ENCODE peak calls at places on chromosomes 2 and 18, in five cellular contexts. Y, O, F, U and E are unnamed samples.

GRCh38 chr2:26818972-26819371 is 29.0 kb upstream of the DPYSL5 start:
- DNase-seq in Y (no peak), O (no peak), F (no peak), U (no peak), E (no peak)

GRCh38 chr2:99670768-99671734 is 181.2 kb upstream of the REV1 start:
- DNase-seq in Y (no peak), O (no peak), F (no peak), U (no peak), E (no peak)

GRCh38 chr2:130823886-130824491 is 12.7 kb upstream of the ARHGEF4 start:
- DNase-seq in Y (peak), O (no peak), F (no peak), U (no peak), E (no peak)

GRCh38 chr2:18836436-18836835 is 247.1 kb upstream of the NT5C1B start:
- DNase-seq in Y (no peak), O (no peak), F (no peak), U (peak), E (no peak)

GRCh38 chr18:29164993-29165599 is 988.2 kb upstream of the CDH2 start:
- DNase-seq in Y (no peak), O (no peak), F (peak), U (peak), E (no peak)

GRCh38 chr2:100817388-100817985 is 2.5 kb upstream of the NPAS2 start:
- DNase-seq in Y (no peak), O (no peak), F (no peak), U (no peak), E (no peak)

GRCh38 chr18:70659026-70659726 is 370.3 kb downstream of the SOCS6 start:
- DNase-seq in Y (no peak), O (no peak), F (no peak), U (no peak), E (no peak)

GRCh38 chr2:10495988-10496313 is 47.8 kb upstream of the ODC1 start:
- DNase-seq in Y (no peak), O (no peak), F (no peak), U (no peak), E (no peak)

GRCh38 chr2:235614176-235614860 is 120.5 kb downstream of the AGAP1 start:
- DNase-seq in Y (no peak), O (no peak), F (no peak), U (no peak), E (no peak)

GRCh38 chr18:10230072-10230471 is 224.4 kb upstream of the APCDD1 start:
- DNase-seq in Y (no peak), O (peak), F (peak), U (peak), E (no peak)

GRCh38 chr2:48362515-48362914 is 167.4 kb upstream of the STON1 start:
- DNase-seq in Y (no peak), O (no peak), F (no peak), U (no peak), E (no peak)

GRCh38 chr2:204691911-204692510 is 146.7 kb downstream of the PARD3B start:
- DNase-seq in Y (no peak), O (peak), F (peak), U (peak), E (peak)

GRCh38 chr2:168997113-168997512 is 34.0 kb downstream of the ABCB11 start:
- DNase-seq in Y (no peak), O (no peak), F (no peak), U (no peak), E (no peak)

GRCh38 chr2:64463784-64464183 is 9.8 kb downstream of the LGALSL start:
- DNase-seq in Y (no peak), O (no peak), F (no peak), U (no peak), E (no peak)

GRCh38 chr2:197159681-197160211 is 150.8 kb downstream of the ANKRD44 start:
- DNase-seq in Y (no peak), O (no peak), F (peak), U (peak), E (no peak)

GRCh38 chr2:64203131-64204005 is 59.1 kb upstream of the PELI1 start:
- DNase-seq in Y (no peak), O (no peak), F (no peak), U (no peak), E (no peak)

GRCh38 chr2:110167326-110167955 is 37.4 kb downstream of the NPHP1 start:
- DNase-seq in Y (no peak), O (peak), F (no peak), U (no peak), E (no peak)
- H3K4me2 ChIP-seq in Y (no peak), O (peak), F (no peak), U (no peak), E (no peak)

GRCh38 chr2:177030391-177031000 is 182.1 kb upstream of the HNRNPA3 start:
- DNase-seq in Y (no peak), O (no peak), F (no peak), U (no peak), E (no peak)

GRCh38 chr2:177028296-177028695 is 184.3 kb upstream of the HNRNPA3 start:
- DNase-seq in Y (no peak), O (no peak), F (no peak), U (no peak), E (no peak)

GRCh38 chr2:177029501-177029900 is 183.1 kb upstream of the HNRNPA3 start:
- DNase-seq in Y (no peak), O (no peak), F (peak), U (no peak), E (no peak)

GRCh38 chr2:177029075-177029474 is 183.5 kb upstream of the HNRNPA3 start:
- DNase-seq in Y (no peak), O (no peak), F (no peak), U (no peak), E (no peak)

DNA sequence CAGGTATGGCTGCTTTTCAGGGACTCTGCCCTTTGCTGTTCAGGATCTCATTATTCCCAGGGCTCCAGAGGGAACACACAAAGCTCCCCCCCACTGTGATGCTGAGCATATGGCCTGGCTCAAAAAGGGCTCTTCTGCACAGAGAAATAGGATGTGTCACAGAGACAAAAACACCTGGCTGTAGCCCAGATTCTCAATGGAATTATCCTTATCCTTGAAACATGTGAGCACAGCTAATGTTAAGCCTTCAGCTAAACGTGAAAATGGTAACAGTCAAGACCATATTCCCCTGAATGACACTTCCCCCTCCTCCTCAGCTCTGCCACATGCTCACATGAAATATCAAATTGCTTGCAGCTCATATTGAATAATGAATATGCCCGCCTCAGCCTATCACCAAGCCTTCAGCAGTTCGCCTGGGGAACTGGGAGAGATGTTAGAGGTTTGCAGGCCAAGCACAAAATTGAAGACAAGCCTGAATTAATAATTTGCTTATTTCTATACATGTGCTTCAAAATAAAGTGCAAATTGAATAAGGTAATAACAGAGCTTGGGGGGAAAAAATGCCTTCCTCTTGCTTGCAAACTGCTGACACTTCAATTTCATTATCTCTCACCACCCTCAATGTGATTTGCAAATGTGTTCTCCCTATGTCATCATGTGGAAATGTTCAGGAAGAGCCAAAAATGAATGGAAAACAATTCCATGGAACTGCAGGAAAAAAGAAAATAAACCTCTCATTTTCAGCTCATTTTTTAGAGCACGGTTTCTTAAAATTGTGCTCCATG is 181.0 kb upstream of the HNRNPA3 start:
- DNase-seq in Y (no peak), O (no peak), F (no peak), U (no peak), E (no peak)
- TF ChIP-seq SIN3A in Y (no peak), O (no peak), F (no peak), U (no peak), E (no peak)

GRCh38 chr2:181754136-181754535 is 73.8 kb upstream of the NEUROD1 start:
- DNase-seq in Y (no peak), O (no peak), F (no peak), U (no peak), E (no peak)
- TF ChIP-seq SRF in Y (no peak), O (no peak), F (no peak), U (no peak), E (no peak)

GRCh38 chr18:23237524-23238151 is 102.4 kb downstream of the CABLES1 start:
- DNase-seq in Y (peak), O (no peak), F (no peak), U (no peak), E (no peak)

GRCh38 chr18:23239350-23239692 is 104.0 kb downstream of the CABLES1 start:
- DNase-seq in Y (no peak), O (no peak), F (no peak), U (no peak), E (no peak)

GRCh38 chr18:23238651-23239349 is 103.5 kb downstream of the CABLES1 start:
- DNase-seq in Y (no peak), O (no peak), F (no peak), U (no peak), E (no peak)

GRCh38 chr18:23236876-23237468 is 101.7 kb downstream of the CABLES1 start:
- DNase-seq in Y (no peak), O (no peak), F (no peak), U (no peak), E (no peak)

GRCh38 chr18:23238152-23238531 is 102.9 kb downstream of the CABLES1 start:
- DNase-seq in Y (no peak), O (no peak), F (no peak), U (no peak), E (no peak)
- H3K4me2 ChIP-seq in Y (peak), O (no peak), F (no peak), U (no peak), E (no peak)

GRCh38 chr2:62473428-62473827 is 32.6 kb downstream of the TMEM17 start:
- DNase-seq in Y (no peak), O (no peak), F (no peak), U (no peak), E (no peak)

GRCh38 chr2:62471404-62471803 is 34.6 kb downstream of the TMEM17 start:
- DNase-seq in Y (no peak), O (no peak), F (no peak), U (no peak), E (no peak)

GRCh38 chr2:62471816-62472215 is 34.2 kb downstream of the TMEM17 start:
- DNase-seq in Y (no peak), O (no peak), F (no peak), U (no peak), E (no peak)

GRCh38 chr2:62474173-62474572 is 31.8 kb downstream of the TMEM17 start:
- DNase-seq in Y (no peak), O (no peak), F (no peak), U (no peak), E (no peak)

GRCh38 chr2:62472321-62472720 is 33.7 kb downstream of the TMEM17 start:
- DNase-seq in Y (no peak), O (no peak), F (no peak), U (no peak), E (no peak)
- TF ChIP-seq SIN3A in Y (no peak), O (no peak), F (no peak), U (no peak), E (no peak)

GRCh38 chr2:220966636-220967035 is 605.5 kb downstream of the EPHA4 start:
- DNase-seq in Y (no peak), O (no peak), F (no peak), U (no peak), E (no peak)
- TF ChIP-seq SRF in Y (no peak), O (no peak), F (no peak), U (no peak), E (no peak)

DNA sequence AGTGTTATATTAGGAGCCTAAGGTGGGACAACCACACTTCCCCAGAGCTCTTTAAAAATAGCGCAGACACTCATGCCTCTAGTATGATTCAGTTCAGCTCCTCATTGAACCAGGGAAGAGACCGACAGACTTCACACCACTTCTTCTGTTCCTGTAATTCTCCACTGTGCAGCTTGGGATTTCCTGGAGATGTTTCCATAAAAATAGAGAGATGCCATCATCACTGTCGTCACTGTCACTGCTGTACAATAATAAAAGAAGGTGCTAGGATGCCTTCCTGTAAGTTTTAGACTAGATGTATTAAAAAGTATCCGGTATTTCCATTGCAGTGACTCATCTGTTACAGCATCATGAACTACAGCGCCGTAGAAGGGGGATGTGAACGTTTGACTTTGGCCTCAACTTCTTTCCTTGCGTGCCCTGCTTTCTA is 110.9 kb downstream of the FAM210A start:
- DNase-seq in Y (no peak), O (no peak), F (no peak), U (no peak), E (no peak)
- H3K4me2 ChIP-seq in Y (peak), O (no peak), F (no peak), U (no peak), E (no peak)

DNA sequence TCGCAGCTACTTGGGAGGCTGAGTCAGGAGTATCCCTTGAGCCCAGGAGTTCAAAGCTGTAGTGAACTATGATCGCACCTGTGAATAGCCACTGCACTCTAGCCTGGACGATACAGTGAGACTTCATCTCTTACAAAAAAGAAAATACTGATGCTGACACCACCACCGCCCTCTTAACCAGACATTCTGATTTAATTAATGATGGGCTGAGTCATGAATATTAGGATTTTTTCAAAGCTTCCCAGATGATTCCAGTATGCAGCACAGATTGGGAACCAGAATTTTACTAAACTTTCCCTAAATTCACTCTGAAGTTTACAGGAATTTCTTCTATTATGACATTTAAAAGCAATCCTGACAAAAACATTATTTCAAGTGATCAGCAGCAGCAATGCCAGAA is 130.1 kb downstream of the ERBB4 start:
- DNase-seq in Y (no peak), O (no peak), F (no peak), U (no peak), E (no peak)
- TF ChIP-seq SIN3A in Y (no peak), O (no peak), F (no peak), U (no peak), E (no peak)

DNA sequence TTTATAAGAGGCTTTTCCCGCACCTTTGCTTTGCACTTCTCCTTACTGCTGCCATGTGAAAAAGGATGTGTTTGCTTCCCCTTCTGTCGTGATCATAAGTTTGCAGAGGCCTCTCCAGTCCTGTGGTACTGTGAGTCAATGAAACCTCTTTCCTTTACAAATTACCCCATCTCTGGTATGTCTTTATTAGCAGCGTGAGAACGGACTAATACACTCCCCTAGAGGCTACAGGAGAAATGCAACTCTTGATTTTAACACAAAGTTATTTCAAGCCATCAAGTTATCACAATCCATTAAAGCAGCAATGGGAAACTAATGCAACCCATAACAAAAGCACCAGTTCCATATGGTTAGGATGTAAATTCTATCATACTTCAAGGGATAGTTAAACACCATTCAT is 1378.8 kb upstream of the DDX18 start:
- DNase-seq in Y (no peak), O (no peak), F (no peak), U (no peak), E (no peak)
- TF ChIP-seq SRF in Y (no peak), O (no peak), F (no peak), U (no peak), E (no peak)

GRCh38 chr18:13563390-13563805 is 163.0 kb downstream of the FAM210A start:
- DNase-seq in Y (no peak), O (no peak), F (no peak), U (no peak), E (no peak)

GRCh38 chr18:13562494-13563029 is 163.8 kb downstream of the FAM210A start:
- DNase-seq in Y (peak), O (no peak), F (no peak), U (no peak), E (no peak)

GRCh38 chr18:13565228-13565627 is 161.1 kb downstream of the FAM210A start:
- DNase-seq in Y (no peak), O (no peak), F (no peak), U (no peak), E (no peak)

GRCh38 chr18:13566941-13567762 is 159.2 kb downstream of the FAM210A start:
- DNase-seq in Y (peak), O (no peak), F (no peak), U (no peak), E (no peak)

DNA sequence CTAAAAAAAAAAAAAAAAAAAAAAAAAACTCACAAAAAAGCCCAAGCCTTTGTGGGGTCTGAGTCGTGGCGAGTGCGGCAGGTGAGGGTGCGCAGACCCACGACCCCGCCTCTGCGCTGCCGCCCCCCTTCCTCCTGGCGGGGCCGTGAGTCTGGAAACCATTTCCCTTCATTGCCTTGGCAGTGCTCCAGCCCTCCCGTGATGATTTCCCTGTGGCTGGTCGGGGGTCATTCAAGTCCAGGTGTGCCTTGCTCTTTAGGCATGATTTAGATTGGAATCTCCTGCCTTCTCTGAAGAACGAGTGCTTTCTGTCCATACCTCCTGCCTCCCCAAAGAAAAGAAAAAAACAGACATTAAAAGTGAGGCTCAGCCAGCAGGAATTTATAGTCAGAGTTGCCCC is 161.8 kb downstream of the FAM210A start:
- DNase-seq in Y (no peak), O (no peak), F (no peak), U (no peak), E (no peak)
- H3K4me2 ChIP-seq in Y (no peak), O (no peak), F (no peak), U (no peak), E (no peak)